ENCODE peak calls at places on chromosomes 1 and 21, in seven cellular contexts. G is IMR-90, O is esophagus muscularis mucosa, C is testis, I is upper lobe of right lung, M is uterus, U is OCI-LY7. N is an unnamed sample.
A peak's percentile ranks its signal among the peaks of the same experiment; 100 is the strongest.

GRCh38 chr1:24928631-24929090 is 1.4 kb downstream of the RUNX3 start:
- DNase-seq in C (no peak), O (no peak), U (peak; percentile 58), G (no peak), M (no peak), I (no peak), N (no peak)

GRCh38 chr1:62991152-62991551 is 207.2 kb downstream of the ATG4C start:
- DNase-seq in I (no peak), C (no peak), U (no peak), M (no peak), G (no peak), O (no peak), N (no peak)

GRCh38 chr1:109136766-109137165 is 22.9 kb downstream of the ELAPOR1 start:
- DNase-seq in G (no peak), U (no peak), M (no peak), C (no peak), O (no peak), I (no peak), N (no peak)

GRCh38 chr1:116806245-116806644 is 52.0 kb downstream of the CD2 start:
- DNase-seq in C (no peak), O (peak; percentile 70), G (no peak), U (no peak), M (no peak), I (no peak), N (no peak)

GRCh38 chr1:153752561-153753195 is 22.5 kb upstream of the SLC27A3 start:
- DNase-seq in U (no peak), O (no peak), I (no peak), G (peak; percentile 79), M (peak; percentile 93), C (peak; percentile 85), N (no peak)

GRCh38 chr1:51329443-51330325 is 678 bp downstream of the TTC39A start:
- DNase-seq in M (no peak), G (no peak), I (peak; percentile 90), U (no peak), C (peak; percentile 58), O (no peak), N (peak; percentile 60)

GRCh38 chr1:241533375-241534115 is 1.4 kb downstream of the KMO start:
- DNase-seq in G (no peak), U (peak; percentile 50), C (no peak), O (no peak), M (no peak), I (no peak), N (no peak)

GRCh38 chr1:114152211-114153050 is 1.2 kb downstream of the SYT6 start:
- DNase-seq in G (peak; percentile 24), U (no peak), O (no peak), I (peak; percentile 78), M (no peak), C (peak; percentile 36), N (peak; percentile 10)

GRCh38 chr1:100612540-100612939 is 74.6 kb downstream of the GPR88 start:
- DNase-seq in U (no peak), G (no peak), O (no peak), I (no peak), C (no peak), M (no peak), N (no peak)

GRCh38 chr1:25729774-25730173 is 70.2 kb upstream of the SELENON start:
- DNase-seq in C (no peak), I (no peak), G (no peak), M (no peak), O (no peak), U (no peak), N (no peak)

GRCh38 chr1:12435639-12436344 is 182.2 kb downstream of the DHRS3 start:
- DNase-seq in M (no peak), C (no peak), U (peak; percentile 6), G (peak; percentile 43), O (no peak), I (no peak), N (no peak)

GRCh38 chr1:172960454-172961208 is 90.1 kb downstream of the TNFSF18 start:
- DNase-seq in G (peak; percentile 87), O (no peak), C (no peak), I (no peak), M (no peak), U (no peak), N (no peak)

GRCh38 chr1:175900171-175900570 is 156.8 kb upstream of the TNR start:
- DNase-seq in C (no peak), M (no peak), G (peak; percentile 44), U (no peak), O (peak; percentile 85), I (no peak), N (no peak)

GRCh38 chr1:78292361-78292760 is 198.4 kb upstream of the PTGFR start:
- DNase-seq in O (no peak), I (no peak), C (no peak), U (no peak), G (peak; percentile 51), M (no peak), N (no peak)

GRCh38 chr1:1164701-1165451 is 8.8 kb upstream of the TTLL10 start:
- DNase-seq in O (no peak), U (no peak), M (no peak), I (no peak), C (no peak), G (no peak), N (no peak)

GRCh38 chr1:60281360-60281932 is 207.9 kb upstream of the C1orf87 start:
- DNase-seq in I (no peak), C (peak; percentile 76), U (peak; percentile 7), O (no peak), G (peak; percentile 30), M (peak; percentile 16), N (peak; percentile 56)

GRCh38 chr21:42132183-42132582 is 61.1 kb downstream of the UMODL1 start:
- DNase-seq in I (no peak), M (no peak), O (no peak), G (no peak), C (no peak), U (no peak), N (no peak)

GRCh38 chr1:30775433-30775975 is 17.9 kb upstream of the LAPTM5 start:
- DNase-seq in G (no peak), U (no peak), M (no peak), O (no peak), I (no peak), C (no peak), N (no peak)

GRCh38 chr1:236608930-236609726 is 4.8 kb upstream of the HEATR1 start:
- DNase-seq in I (no peak), U (peak; percentile 20), C (peak; percentile 67), O (no peak), G (peak; percentile 35), M (peak; percentile 35), N (peak; percentile 44)

GRCh38 chr1:51175278-51175677 is 60.8 kb upstream of the RNF11 start:
- DNase-seq in O (no peak), I (no peak), M (no peak), U (no peak), C (no peak), G (no peak), N (no peak)

GRCh38 chr1:215523906-215524305 is 43.2 kb upstream of the KCTD3 start:
- DNase-seq in C (no peak), O (no peak), I (no peak), U (no peak), G (peak; percentile 45), M (no peak), N (no peak)

GRCh38 chr1:193614817-193615216 is 428.4 kb upstream of the B3GALT2 start:
- DNase-seq in G (peak; percentile 79), U (no peak), C (no peak), I (no peak), O (no peak), M (no peak), N (no peak)

GRCh38 chr1:22971161-22972062 is 1.3 kb downstream of the LACTBL1 start:
- DNase-seq in U (no peak), M (no peak), C (no peak), O (no peak), G (peak; percentile 16), I (no peak), N (no peak)

GRCh38 chr1:161019767-161020572 is 982 bp downstream of the F11R start:
- DNase-seq in G (no peak), M (no peak), C (no peak), U (no peak), I (peak; percentile 23), O (no peak), N (no peak)

GRCh38 chr1:15668089-15668754 is 15.9 kb upstream of the PLEKHM2 start:
- DNase-seq in C (no peak), U (no peak), I (no peak), G (peak; percentile 34), O (no peak), M (no peak), N (no peak)

GRCh38 chr1:92410706-92411105 is 76.0 kb downstream of the GFI1 start:
- DNase-seq in I (no peak), U (no peak), G (no peak), O (peak; percentile 91), C (no peak), M (no peak), N (no peak)
- H3K27ac ChIP-seq in I (no peak overlapping the region), U (no peak overlapping the region), G (no peak overlapping the region), O (no peak overlapping the region), C (no peak overlapping the region), M (no peak overlapping the region), N (no peak overlapping the region)

GRCh38 chr21:43364851-43365424 is 62.0 kb downstream of the SIK1 start:
- DNase-seq in U (no peak), C (no peak), I (no peak), O (no peak), M (no peak), G (no peak), N (no peak)

GRCh38 chr21:43367296-43367695 is 59.6 kb downstream of the SIK1 start:
- DNase-seq in G (no peak), U (no peak), O (no peak), I (no peak), M (no peak), C (no peak), N (no peak)

GRCh38 chr21:43365611-43366426 is 61.1 kb downstream of the SIK1 start:
- DNase-seq in M (no peak), O (no peak), C (no peak), I (no peak), G (no peak), U (no peak), N (no peak)

GRCh38 chr21:43367859-43368258 is 59.1 kb downstream of the SIK1 start:
- DNase-seq in I (no peak), G (no peak), U (no peak), O (no peak), M (no peak), C (no peak), N (peak; percentile 4)

GRCh38 chr21:43366656-43367055 is 60.3 kb downstream of the SIK1 start:
- DNase-seq in C (no peak), O (no peak), I (no peak), M (no peak), U (no peak), G (no peak), N (peak; percentile 11)
- H3K4me1 ChIP-seq in C (peaks cover 8% of the 10 kb centered on the region), O (peaks cover 19% of the 10 kb centered on the region), I (peaks cover 12% of the 10 kb centered on the region), M (peaks cover 9% of the 10 kb centered on the region), U (peaks cover 20% of the 10 kb centered on the region), G (peaks cover 5% of the 10 kb centered on the region), N (peaks cover 48% of the 10 kb centered on the region)

DNA sequence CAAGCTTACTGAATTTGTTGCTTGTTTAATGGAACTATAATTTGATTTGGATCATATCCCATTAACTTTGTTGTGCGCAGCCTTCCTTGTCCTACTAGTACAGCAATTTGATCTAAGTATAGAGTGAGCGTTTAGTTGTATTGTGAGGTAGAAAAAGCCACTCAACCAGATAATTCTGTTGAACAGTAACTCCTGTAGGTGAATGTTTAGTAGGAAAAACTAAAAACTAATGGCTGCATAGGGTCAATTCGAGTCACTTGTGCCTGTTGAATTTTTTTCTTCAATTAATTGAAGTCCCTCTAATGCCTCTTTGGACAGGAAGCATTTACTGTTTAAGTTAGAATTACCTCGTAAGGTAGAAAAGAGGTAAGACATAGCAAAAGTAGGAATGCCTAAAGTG is 15.0 kb upstream of the EPHX1 start:
- DNase-seq in C (no peak), G (no peak), I (no peak), O (no peak), U (no peak), M (no peak), N (no peak)
- H3K9me3 ChIP-seq in C (no peaks in the 10 kb centered on the region), G (no peaks in the 10 kb centered on the region), I (no peaks in the 10 kb centered on the region), O (no peaks in the 10 kb centered on the region), U (peaks cover 33% of the 10 kb centered on the region), M (no peaks in the 10 kb centered on the region), N (no peaks in the 10 kb centered on the region)

GRCh38 chr1:171788696-171789095 is 7.2 kb downstream of the METTL13 start:
- DNase-seq in U (no peak), O (no peak), C (peak; percentile 55), M (no peak), I (no peak), G (peak; percentile 88), N (no peak)
- H3K27ac ChIP-seq in U (no peak overlapping the region), O (no peak overlapping the region), C (peak overlapping the region; percentile 63), M (no peak overlapping the region), I (no peak overlapping the region), G (peak overlapping the region; percentile 6), N (no peak overlapping the region)